ENCODE peak calls at places on chromosome 13, in seven cellular contexts. G, W, F, C, N, Q and S are unnamed samples.

GRCh38 chr13:69545500-69546025 is 562.1 kb upstream of the ATXN8OS start:
- DNase-seq in G (no peak), W (no peak), F (no peak), C (no peak), N (no peak), Q (no peak), S (no peak)

GRCh38 chr13:64871742-64872141 is 2358.4 kb downstream of the PCDH9 start:
- DNase-seq in G (no peak), W (no peak), F (no peak), C (no peak), N (no peak), Q (no peak), S (no peak)

GRCh38 chr13:106573855-106574254 is 5.9 kb upstream of the ARGLU1 start:
- DNase-seq in G (peak), W (no peak), F (peak), C (no peak), N (no peak), Q (peak), S (no peak)

GRCh38 chr13:43303040-43303729 is 279.8 kb downstream of the DNAJC15 start:
- DNase-seq in G (peak), W (peak), F (no peak), C (no peak), N (peak), Q (peak), S (peak)

GRCh38 chr13:40344270-40345148 is 321.9 kb downstream of the FOXO1 start:
- DNase-seq in G (peak), W (no peak), F (no peak), C (peak), N (no peak), Q (peak), S (no peak)

GRCh38 chr13:93364166-93364565 is 137.6 kb downstream of the GPC6 start:
- DNase-seq in G (peak), W (no peak), F (no peak), C (no peak), N (no peak), Q (no peak), S (no peak)

GRCh38 chr13:110209950-110210603 is 96.9 kb downstream of the COL4A1 start:
- DNase-seq in G (no peak), W (no peak), F (no peak), C (no peak), N (no peak), Q (no peak), S (no peak)

GRCh38 chr13:112443191-112444000 is 67.2 kb downstream of the SPACA7 start:
- DNase-seq in G (no peak), W (peak), F (no peak), C (no peak), N (no peak), Q (no peak), S (no peak)

GRCh38 chr13:59416561-59416960 is 747.2 kb downstream of the DIAPH3 start:
- DNase-seq in G (no peak), W (no peak), F (no peak), C (no peak), N (no peak), Q (no peak), S (no peak)

GRCh38 chr13:113832204-113832603 is 31.7 kb downstream of the GAS6 start:
- DNase-seq in G (no peak), W (no peak), F (no peak), C (no peak), N (no peak), Q (no peak), S (no peak)

GRCh38 chr13:113625965-113626661 is 31.9 kb downstream of the ATP4B start:
- DNase-seq in G (peak), W (no peak), F (no peak), C (no peak), N (no peak), Q (no peak), S (no peak)

GRCh38 chr13:27442797-27443196 is 7.6 kb downstream of the MTIF3 start:
- DNase-seq in G (no peak), W (no peak), F (no peak), C (no peak), N (no peak), Q (peak), S (no peak)

GRCh38 chr13:49560270-49561063 is 24.9 kb downstream of the RCBTB1 start:
- DNase-seq in G (peak), W (peak), F (no peak), C (no peak), N (peak), Q (peak), S (no peak)

GRCh38 chr13:30963794-30964193 is 31.3 kb downstream of the TEX26 start:
- DNase-seq in G (peak), W (no peak), F (no peak), C (no peak), N (no peak), Q (peak), S (no peak)

GRCh38 chr13:112861876-112862615 is 107.0 kb upstream of the MCF2L start:
- DNase-seq in G (no peak), W (no peak), F (peak), C (no peak), N (no peak), Q (no peak), S (no peak)

GRCh38 chr13:90068658-90069057 is 1278.8 kb upstream of the MIR17HG start:
- DNase-seq in G (no peak), W (no peak), F (no peak), C (no peak), N (no peak), Q (no peak), S (no peak)

GRCh38 chr13:42014119-42014518 is 34.3 kb upstream of the DGKH start:
- DNase-seq in G (no peak), W (no peak), F (no peak), C (no peak), N (no peak), Q (no peak), S (no peak)

GRCh38 chr13:105804561-105805190 is 730.8 kb downstream of the EFNB2 start:
- DNase-seq in G (peak), W (no peak), F (no peak), C (no peak), N (no peak), Q (no peak), S (no peak)

GRCh38 chr13:101384929-101385328 is 31.4 kb downstream of the NALCN start:
- DNase-seq in G (no peak), W (no peak), F (no peak), C (no peak), N (no peak), Q (no peak), S (no peak)

GRCh38 chr13:77026255-77026782 is 640 bp downstream of the FBXL3 start:
- DNase-seq in G (peak), W (peak), F (peak), C (peak), N (peak), Q (peak), S (peak)
- TF ChIP-seq CTCF in G (no peak), W (no peak), F (no peak), C (no peak), N (no peak), Q (no peak), S (no peak)

GRCh38 chr13:46961719-46962118 is 64.9 kb upstream of the HTR2A start:
- DNase-seq in G (peak), W (no peak), F (no peak), C (peak), N (no peak), Q (no peak), S (peak)

GRCh38 chr13:46963874-46964273 is 67.0 kb upstream of the HTR2A start:
- DNase-seq in G (no peak), W (no peak), F (peak), C (no peak), N (no peak), Q (no peak), S (no peak)

GRCh38 chr13:46964789-46965527 is 68.1 kb upstream of the HTR2A start:
- DNase-seq in G (peak), W (no peak), F (no peak), C (no peak), N (no peak), Q (no peak), S (no peak)

DNA sequence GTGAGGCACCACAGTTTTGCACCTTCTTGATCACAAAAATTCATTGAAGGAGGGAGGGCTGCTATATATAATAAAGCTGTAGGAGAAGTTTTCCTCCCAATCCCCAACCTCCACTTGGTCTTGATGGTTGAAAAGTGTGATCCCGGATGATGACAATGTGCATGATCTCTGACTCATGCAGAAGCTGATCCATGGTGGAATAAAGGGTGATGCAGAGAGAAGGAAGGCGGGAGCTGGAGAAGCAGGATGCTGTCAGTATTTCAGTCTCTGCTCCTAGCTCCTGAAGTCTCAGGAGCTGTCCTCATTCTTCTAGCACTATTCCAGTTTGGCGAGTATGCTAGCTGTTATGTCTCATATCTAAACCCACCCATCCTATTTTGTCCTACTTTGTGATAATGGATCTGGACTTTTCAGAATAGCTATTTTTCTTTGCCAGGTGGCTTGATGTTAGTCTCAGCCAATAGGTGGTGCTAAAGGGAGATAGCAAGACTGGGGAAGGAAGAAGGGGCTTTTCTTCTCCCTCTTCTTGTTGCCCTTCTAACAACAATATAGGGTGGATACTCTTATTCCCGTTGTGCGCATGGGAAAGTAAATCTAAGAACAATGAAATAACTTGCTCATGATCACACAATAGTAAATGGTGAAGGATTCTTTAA is 65.6 kb upstream of the HTR2A start:
- DNase-seq in G (peak), W (no peak), F (no peak), C (no peak), N (no peak), Q (no peak), S (peak)
- TF ChIP-seq CTCF in G (peak), W (no peak), F (peak), C (peak), N (peak), Q (no peak), S (peak)

GRCh38 chr13:71219671-71220070 is 647.3 kb downstream of the DACH1 start:
- DNase-seq in G (no peak), W (no peak), F (no peak), C (no peak), N (no peak), Q (no peak), S (no peak)

GRCh38 chr13:71213252-71213821 is 653.7 kb downstream of the DACH1 start:
- DNase-seq in G (no peak), W (no peak), F (no peak), C (no peak), N (no peak), Q (no peak), S (peak)

GRCh38 chr13:71217827-71218226 is 649.2 kb downstream of the DACH1 start:
- DNase-seq in G (no peak), W (no peak), F (peak), C (no peak), N (no peak), Q (no peak), S (no peak)

DNA sequence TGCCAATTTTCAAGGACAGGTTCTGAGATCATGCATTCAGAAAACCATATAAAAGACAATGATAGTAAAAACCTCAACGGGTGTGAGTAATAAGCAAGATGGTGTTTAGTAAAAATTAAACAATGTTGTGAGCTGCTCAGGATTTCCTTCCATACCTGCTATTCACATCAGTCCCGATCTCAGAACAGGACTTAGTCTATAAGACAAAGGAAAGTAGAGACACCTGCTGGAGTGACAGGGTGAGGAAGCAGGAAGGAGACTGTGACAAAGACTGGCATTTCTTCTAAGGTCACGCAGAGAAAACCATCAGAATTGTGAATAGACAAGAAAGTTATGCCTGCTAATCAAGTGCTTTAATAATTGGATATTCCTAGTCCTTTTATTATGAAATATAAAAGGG is 648.0 kb downstream of the DACH1 start:
- DNase-seq in G (no peak), W (no peak), F (no peak), C (no peak), N (no peak), Q (no peak), S (peak)
- TF ChIP-seq CTCF in G (peak), W (no peak), F (peak), C (peak), N (peak), Q (no peak), S (no peak)

GRCh38 chr13:83150616-83151307 is 731.5 kb downstream of the SLITRK1 start:
- DNase-seq in G (peak), W (no peak), F (no peak), C (no peak), N (no peak), Q (no peak), S (no peak)
- TF ChIP-seq CTCF in G (no peak), W (no peak), F (no peak), C (no peak), N (no peak), Q (no peak), S (no peak)

GRCh38 chr13:20624213-20624612 is 57.3 kb downstream of the IFT88 start:
- DNase-seq in G (no peak), W (no peak), F (no peak), C (no peak), N (no peak), Q (no peak), S (no peak)
- TF ChIP-seq CTCF in G (peak), W (no peak), F (no peak), C (no peak), N (no peak), Q (no peak), S (no peak)